ENCODE peak calls at places on chromosomes 3 and 15, in five cellular contexts. J, M, F, D and K are unnamed samples.

GRCh38 chr15:96789999-96790398 is 459.5 kb downstream of the NR2F2 start:
- DNase-seq in D (no peak), F (no peak), J (no peak), M (no peak), K (no peak)

GRCh38 chr3:84724877-84725276 is 233.9 kb upstream of the CADM2 start:
- DNase-seq in M (no peak), D (no peak), F (peak), J (no peak), K (no peak)

GRCh38 chr3:194910414-194910979 is 224.8 kb downstream of the FAM43A start:
- DNase-seq in D (no peak), F (no peak), M (no peak), J (no peak), K (no peak)

GRCh38 chr3:152870027-152870426 is 35.1 kb downstream of the P2RY1 start:
- DNase-seq in D (no peak), M (no peak), F (no peak), J (no peak), K (no peak)

GRCh38 chr3:66472313-66473134 is 28.3 kb downstream of the LRIG1 start:
- DNase-seq in J (no peak), D (peak), F (peak), M (no peak), K (no peak)

GRCh38 chr15:101310163-101310480 is 15.1 kb upstream of the SNRPA1 start:
- DNase-seq in J (no peak), F (no peak), D (no peak), M (no peak), K (no peak)

GRCh38 chr3:184443364-184443763 is 63.5 kb downstream of the CHRD start:
- DNase-seq in J (no peak), F (no peak), D (no peak), M (no peak), K (no peak)

GRCh38 chr15:69729167-69729748 is 276.6 kb downstream of the RPLP1 start:
- DNase-seq in J (no peak), D (peak), F (no peak), M (no peak), K (peak)